ENCODE peak calls at places on chromosomes 16 and 17, in five cellular contexts. One of them, this sample, is unnamed.

GRCh38 chr17:42101513-42102292 is 3.4 kb upstream of the ZNF385C start:
- DNase-seq in NT2/D1: peak; percentile 52
- DNase-seq in H1: peak; percentile 73
- DNase-seq in GM12878: no peak
- DNase-seq in HepG2: peak; percentile 65
- DNase-seq in this sample: peak; percentile 87

GRCh38 chr17:2084129-2084765 is 29.3 kb downstream of the HIC1 start:
- DNase-seq in NT2/D1: no peak
- DNase-seq in H1: no peak
- DNase-seq in GM12878: no peak
- DNase-seq in HepG2: no peak
- DNase-seq in this sample: no peak

GRCh38 chr16:3187798-3188674 is at the start of gene OR1F1:
- DNase-seq in NT2/D1: peak; percentile 83
- DNase-seq in H1: no peak
- DNase-seq in GM12878: no peak
- DNase-seq in HepG2: peak; percentile 71
- DNase-seq in this sample: peak; percentile 34

GRCh38 chr16:50932348-50932916 is 190.5 kb downstream of the CYLD start:
- DNase-seq in NT2/D1: no peak
- DNase-seq in H1: no peak
- DNase-seq in GM12878: no peak
- DNase-seq in HepG2: no peak
- DNase-seq in this sample: no peak

GRCh38 chr16:4135537-4135936 is 19.3 kb upstream of the ADCY9 start:
- DNase-seq in NT2/D1: no peak
- DNase-seq in H1: no peak
- DNase-seq in GM12878: no peak
- DNase-seq in HepG2: no peak
- DNase-seq in this sample: no peak

GRCh38 chr17:61251939-61252865 is 147.4 kb upstream of the TBX2 start:
- DNase-seq in NT2/D1: no peak
- DNase-seq in H1: no peak
- DNase-seq in GM12878: no peak
- DNase-seq in HepG2: no peak
- DNase-seq in this sample: no peak

GRCh38 chr16:56617212-56618085 is 8.1 kb upstream of the MT1E start:
- DNase-seq in NT2/D1: no peak
- DNase-seq in H1: no peak
- DNase-seq in GM12878: no peak
- DNase-seq in HepG2: no peak
- DNase-seq in this sample: no peak

GRCh38 chr17:61551255-61551742 is 39.7 kb downstream of the NACA2 start:
- DNase-seq in NT2/D1: no peak
- DNase-seq in H1: no peak
- DNase-seq in GM12878: no peak
- DNase-seq in HepG2: peak; percentile 62
- DNase-seq in this sample: peak; percentile 57

GRCh38 chr17:67974186-67974585 is 22.1 kb downstream of the C17orf58 start:
- DNase-seq in NT2/D1: no peak
- DNase-seq in H1: no peak
- DNase-seq in GM12878: no peak
- DNase-seq in HepG2: no peak
- DNase-seq in this sample: no peak

GRCh38 chr16:56606688-56607618 is 1.4 kb upstream of the MT2A start:
- DNase-seq in NT2/D1: no peak
- DNase-seq in H1: no peak
- DNase-seq in GM12878: no peak
- DNase-seq in HepG2: peak; percentile 97
- DNase-seq in this sample: no peak

GRCh38 chr16:9885457-9885856 is 296.8 kb downstream of the GRIN2A start:
- DNase-seq in NT2/D1: no peak
- DNase-seq in H1: no peak
- DNase-seq in GM12878: no peak
- DNase-seq in HepG2: no peak
- DNase-seq in this sample: no peak

DNA sequence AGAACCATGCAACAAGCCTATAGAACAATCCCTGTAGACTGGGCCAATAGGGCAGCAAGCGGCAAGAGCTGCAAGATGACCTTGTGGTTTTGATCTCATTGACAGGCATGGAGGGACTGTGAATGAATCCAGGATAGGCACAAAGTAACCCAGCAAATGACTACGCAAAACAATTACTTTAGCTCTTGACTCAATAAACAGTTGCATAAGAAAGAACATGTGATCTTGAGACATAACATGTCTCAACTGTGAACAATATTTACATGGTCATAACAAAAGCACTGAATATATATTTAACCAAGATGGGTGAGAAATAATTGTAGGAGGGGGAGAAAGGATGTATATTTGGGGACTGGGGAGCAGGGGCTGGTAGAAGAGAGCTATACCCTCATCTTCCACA is 313.7 kb upstream of the CDH5 start:
- DNase-seq in NT2/D1: no peak
- DNase-seq in H1: no peak
- DNase-seq in GM12878: no peak
- DNase-seq in HepG2: no peak
- DNase-seq in this sample: no peak
- TF ChIP-seq SUZ12 in NT2/D1: no peak
- TF ChIP-seq SUZ12 in H1: no peak
- TF ChIP-seq SUZ12 in GM12878: no peak
- TF ChIP-seq SUZ12 in HepG2: no peak
- TF ChIP-seq SUZ12 in this sample: no peak

GRCh38 chr16:68068926-68069325 is 16.2 kb upstream of the NFATC3 start:
- DNase-seq in NT2/D1: no peak
- DNase-seq in H1: no peak
- DNase-seq in GM12878: no peak
- DNase-seq in HepG2: no peak
- DNase-seq in this sample: no peak
- TF ChIP-seq SUZ12 in NT2/D1: no peak
- TF ChIP-seq SUZ12 in H1: no peak
- TF ChIP-seq SUZ12 in GM12878: no peak
- TF ChIP-seq SUZ12 in HepG2: no peak
- TF ChIP-seq SUZ12 in this sample: no peak

GRCh38 chr17:73691321-73691766 is 47.1 kb upstream of the SDK2 start:
- DNase-seq in NT2/D1: no peak
- DNase-seq in H1: no peak
- DNase-seq in GM12878: no peak
- DNase-seq in HepG2: no peak
- DNase-seq in this sample: no peak

GRCh38 chr17:73693016-73693545 is 48.8 kb upstream of the SDK2 start:
- DNase-seq in NT2/D1: no peak
- DNase-seq in H1: no peak
- DNase-seq in GM12878: no peak
- DNase-seq in HepG2: no peak
- DNase-seq in this sample: no peak

GRCh38 chr17:73689596-73690275 is 45.5 kb upstream of the SDK2 start:
- DNase-seq in NT2/D1: no peak
- DNase-seq in H1: no peak
- DNase-seq in GM12878: no peak
- DNase-seq in HepG2: no peak
- DNase-seq in this sample: no peak

GRCh38 chr17:73686961-73687360 is 42.7 kb upstream of the SDK2 start:
- DNase-seq in NT2/D1: no peak
- DNase-seq in H1: no peak
- DNase-seq in GM12878: no peak
- DNase-seq in HepG2: no peak
- DNase-seq in this sample: no peak

GRCh38 chr17:73690581-73691135 is 46.4 kb upstream of the SDK2 start:
- DNase-seq in NT2/D1: peak; percentile 15
- DNase-seq in H1: no peak
- DNase-seq in GM12878: no peak
- DNase-seq in HepG2: no peak
- DNase-seq in this sample: peak; percentile 29
- TF ChIP-seq SUZ12 in NT2/D1: no peak
- TF ChIP-seq SUZ12 in H1: no peak
- TF ChIP-seq SUZ12 in GM12878: no peak
- TF ChIP-seq SUZ12 in HepG2: no peak
- TF ChIP-seq SUZ12 in this sample: no peak

GRCh38 chr16:24538756-24539294 is 541 bp upstream of the RBBP6 start:
- DNase-seq in NT2/D1: no peak
- DNase-seq in H1: no peak
- DNase-seq in GM12878: no peak
- DNase-seq in HepG2: peak; percentile 85
- DNase-seq in this sample: peak; percentile 56

GRCh38 chr16:24536671-24537070 is 2.7 kb upstream of the RBBP6 start:
- DNase-seq in NT2/D1: no peak
- DNase-seq in H1: no peak
- DNase-seq in GM12878: no peak
- DNase-seq in HepG2: peak; percentile 50
- DNase-seq in this sample: no peak

GRCh38 chr16:24535827-24536226 is 3.5 kb upstream of the RBBP6 start:
- DNase-seq in NT2/D1: no peak
- DNase-seq in H1: no peak
- DNase-seq in GM12878: no peak
- DNase-seq in HepG2: peak; percentile 39
- DNase-seq in this sample: no peak

GRCh38 chr16:24539295-24539849 is at the start of gene RBBP6:
- DNase-seq in NT2/D1: peak; percentile 97
- DNase-seq in H1: peak; percentile 89
- DNase-seq in GM12878: peak; percentile 76
- DNase-seq in HepG2: peak; percentile 94
- DNase-seq in this sample: peak; percentile 90

GRCh38 chr16:24537474-24538337 is 1.7 kb upstream of the RBBP6 start:
- DNase-seq in NT2/D1: no peak
- DNase-seq in H1: no peak
- DNase-seq in GM12878: no peak
- DNase-seq in HepG2: peak; percentile 62
- DNase-seq in this sample: peak; percentile 62
- TF ChIP-seq SUZ12 in NT2/D1: no peak
- TF ChIP-seq SUZ12 in H1: no peak
- TF ChIP-seq SUZ12 in GM12878: no peak
- TF ChIP-seq SUZ12 in HepG2: no peak
- TF ChIP-seq SUZ12 in this sample: no peak

GRCh38 chr17:6070280-6070894 is at the start of gene WSCD1:
- DNase-seq in NT2/D1: no peak
- DNase-seq in H1: no peak
- DNase-seq in GM12878: no peak
- DNase-seq in HepG2: no peak
- DNase-seq in this sample: peak; percentile 77

GRCh38 chr17:6071528-6072065 is 1.4 kb downstream of the WSCD1 start:
- DNase-seq in NT2/D1: no peak
- DNase-seq in H1: no peak
- DNase-seq in GM12878: no peak
- DNase-seq in HepG2: no peak
- DNase-seq in this sample: no peak

GRCh38 chr17:6069611-6070279 is 434 bp upstream of the WSCD1 start:
- DNase-seq in NT2/D1: no peak
- DNase-seq in H1: no peak
- DNase-seq in GM12878: no peak
- DNase-seq in HepG2: no peak
- DNase-seq in this sample: peak; percentile 21

GRCh38 chr17:6072157-6072556 is 2.0 kb downstream of the WSCD1 start:
- DNase-seq in NT2/D1: no peak
- DNase-seq in H1: no peak
- DNase-seq in GM12878: no peak
- DNase-seq in HepG2: no peak
- DNase-seq in this sample: no peak

GRCh38 chr17:6070895-6071511 is 824 bp downstream of the WSCD1 start:
- DNase-seq in NT2/D1: no peak
- DNase-seq in H1: no peak
- DNase-seq in GM12878: no peak
- DNase-seq in HepG2: no peak
- DNase-seq in this sample: peak; percentile 27
- TF ChIP-seq SUZ12 in NT2/D1: no peak
- TF ChIP-seq SUZ12 in H1: peak; percentile 18
- TF ChIP-seq SUZ12 in GM12878: no peak
- TF ChIP-seq SUZ12 in HepG2: no peak
- TF ChIP-seq SUZ12 in this sample: no peak

GRCh38 chr17:38428150-38428642 is at the start of gene ARHGAP23:
- DNase-seq in NT2/D1: no peak
- DNase-seq in H1: no peak
- DNase-seq in GM12878: no peak
- DNase-seq in HepG2: no peak
- DNase-seq in this sample: no peak
- TF ChIP-seq SUZ12 in NT2/D1: no peak
- TF ChIP-seq SUZ12 in H1: no peak
- TF ChIP-seq SUZ12 in GM12878: no peak
- TF ChIP-seq SUZ12 in HepG2: no peak
- TF ChIP-seq SUZ12 in this sample: no peak

DNA sequence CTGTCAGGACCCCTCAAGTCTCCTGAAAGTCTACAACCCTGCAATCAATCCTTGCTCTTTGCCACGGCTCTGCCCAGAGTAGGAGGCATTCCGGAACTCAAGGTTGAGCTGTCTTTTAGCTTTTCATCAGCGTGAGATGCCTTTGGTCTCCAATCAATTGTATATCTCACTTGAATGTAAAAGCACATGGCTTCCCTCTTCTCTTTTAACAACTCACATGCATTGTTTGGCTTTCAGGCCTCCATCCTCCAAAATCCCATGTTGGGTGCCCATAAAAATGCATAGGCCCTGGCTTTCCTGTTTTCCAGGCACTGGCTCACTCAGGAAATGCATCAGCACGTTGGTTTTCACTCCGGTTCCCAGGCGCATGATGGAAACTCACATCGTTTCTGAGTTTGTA is 64.0 kb upstream of the FOXF1 start:
- DNase-seq in NT2/D1: no peak
- DNase-seq in H1: no peak
- DNase-seq in GM12878: no peak
- DNase-seq in HepG2: no peak
- DNase-seq in this sample: no peak
- TF ChIP-seq SUZ12 in NT2/D1: no peak
- TF ChIP-seq SUZ12 in H1: no peak
- TF ChIP-seq SUZ12 in GM12878: no peak
- TF ChIP-seq SUZ12 in HepG2: no peak
- TF ChIP-seq SUZ12 in this sample: no peak

GRCh38 chr17:57507828-57508227 is 237.3 kb downstream of the CCDC182 start:
- DNase-seq in NT2/D1: no peak
- DNase-seq in H1: no peak
- DNase-seq in GM12878: no peak
- DNase-seq in HepG2: no peak
- DNase-seq in this sample: no peak
- TF ChIP-seq SUZ12 in NT2/D1: no peak
- TF ChIP-seq SUZ12 in H1: no peak
- TF ChIP-seq SUZ12 in GM12878: no peak
- TF ChIP-seq SUZ12 in HepG2: no peak
- TF ChIP-seq SUZ12 in this sample: no peak

GRCh38 chr17:8469964-8470363 is 34.3 kb downstream of the NDEL1 start:
- DNase-seq in NT2/D1: no peak
- DNase-seq in H1: no peak
- DNase-seq in GM12878: no peak
- DNase-seq in HepG2: no peak
- DNase-seq in this sample: no peak
- TF ChIP-seq SUZ12 in NT2/D1: no peak
- TF ChIP-seq SUZ12 in H1: no peak
- TF ChIP-seq SUZ12 in GM12878: no peak
- TF ChIP-seq SUZ12 in HepG2: no peak
- TF ChIP-seq SUZ12 in this sample: no peak

This sample was measured in HEK293T.